ENCODE peak calls at places on chromosomes 4 and X, in five cellular contexts. V is glutamatergic neuron, M is AG10803, P is GM06990, E is progenitor cell of endocrine pancreas. S is an unnamed sample.

GRCh38 chrX:34658316-34658715 is 1.2 kb upstream of the TMEM47 start:
- DNase-seq in V (no peak), M (peak), P (no peak), E (no peak), S (no peak)

GRCh38 chr4:138035781-138036258 is 206.3 kb downstream of the SLC7A11 start:
- DNase-seq in V (no peak), M (peak), P (peak), E (no peak), S (peak)

GRCh38 chr4:112170451-112170993 is 25.3 kb downstream of the FAM241A start:
- DNase-seq in V (no peak), M (peak), P (no peak), E (no peak), S (peak)

GRCh38 chr4:36208884-36209473 is 35.3 kb downstream of the ARAP2 start:
- DNase-seq in V (no peak), M (no peak), P (peak), E (no peak), S (no peak)

GRCh38 chr4:174631901-174632758 is 109.8 kb upstream of the HPGD start:
- DNase-seq in V (no peak), M (peak), P (no peak), E (no peak), S (peak)

GRCh38 chrX:150731795-150732194 is 38.6 kb downstream of the MTMR1 start:
- DNase-seq in V (no peak), M (peak), P (no peak), E (no peak), S (no peak)

GRCh38 chrX:39599339-39599738 is 498.4 kb downstream of the BCOR start:
- DNase-seq in V (no peak), M (no peak), P (no peak), E (no peak), S (no peak)

GRCh38 chr4:80125252-80126177 is 52.5 kb upstream of the ANTXR2 start:
- DNase-seq in V (no peak), M (peak), P (no peak), E (no peak), S (peak)

GRCh38 chr4:81032174-81032551 is 1.7 kb downstream of the BMP3 start:
- DNase-seq in V (no peak), M (no peak), P (no peak), E (no peak), S (no peak)

GRCh38 chr4:3248811-3249661 is at the start of gene MSANTD1:
- DNase-seq in V (peak), M (peak), P (no peak), E (no peak), S (no peak)

GRCh38 chr4:153438916-153439756 is 27.0 kb upstream of the TMEM131L start:
- DNase-seq in V (no peak), M (no peak), P (peak), E (no peak), S (no peak)

GRCh38 chrX:155966876-155967275 is 30.6 kb upstream of the IL9R start:
- DNase-seq in V (peak), M (no peak), P (no peak), E (no peak), S (peak)

GRCh38 chr4:155885666-155886065 is 17.8 kb upstream of the TDO2 start:
- DNase-seq in V (no peak), M (no peak), P (no peak), E (no peak), S (no peak)

GRCh38 chr4:128570380-128570779 is 239.1 kb upstream of the JADE1 start:
- DNase-seq in V (no peak), M (peak), P (no peak), E (no peak), S (no peak)

GRCh38 chrX:79300821-79301220 is 66.3 kb downstream of the ITM2A start:
- DNase-seq in V (no peak), M (no peak), P (no peak), E (no peak), S (no peak)

GRCh38 chr4:16450031-16450430 is 223.8 kb upstream of the TAPT1 start:
- DNase-seq in V (no peak), M (no peak), P (no peak), E (no peak), S (no peak)

GRCh38 chr4:149801416-149801815 is 14.2 kb downstream of the IQCM start:
- DNase-seq in V (no peak), M (peak), P (no peak), E (no peak), S (no peak)

GRCh38 chr4:80787306-80787705 is 243.2 kb upstream of the BMP3 start:
- DNase-seq in V (no peak), M (no peak), P (no peak), E (no peak), S (no peak)

GRCh38 chrX:72309297-72310071 is 3.8 kb upstream of the CITED1 start:
- DNase-seq in V (no peak), M (no peak), P (no peak), E (no peak), S (no peak)

GRCh38 chr4:145278341-145279121 is 98.1 kb upstream of the OTUD4 start:
- DNase-seq in V (no peak), M (peak), P (peak), E (no peak), S (no peak)

DNA sequence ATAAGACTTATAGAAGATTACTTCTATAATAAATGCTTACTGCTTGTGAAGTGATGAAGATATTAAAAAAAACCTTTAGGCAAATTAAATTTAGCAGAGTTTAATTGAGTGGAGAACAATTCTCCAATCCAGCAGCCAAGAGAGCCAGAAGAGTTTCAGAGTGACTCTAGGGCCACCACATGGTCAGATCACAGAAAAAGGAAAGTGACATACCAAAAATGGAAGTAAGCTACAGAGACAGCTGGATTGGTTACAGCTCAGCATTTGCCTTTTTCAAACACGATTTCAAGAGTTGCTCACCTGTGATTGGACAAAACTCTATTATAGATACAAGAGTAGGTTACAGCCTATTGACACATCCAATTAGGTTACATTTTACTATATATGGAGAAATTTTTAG is 79.0 kb upstream of the TRAM1L1 start:
- DNase-seq in V (no peak), M (no peak), P (no peak), E (no peak), S (no peak)
- TF ChIP-seq CTCF in V (no peak), M (no peak), P (no peak), E (no peak), S (no peak)

GRCh38 chr4:103996059-103996458 is 276.3 kb upstream of the TACR3 start:
- DNase-seq in V (no peak), M (no peak), P (no peak), E (no peak), S (no peak)
- TF ChIP-seq CTCF in V (no peak), M (no peak), P (no peak), E (peak), S (no peak)

GRCh38 chrX:24150051-24150790 is 692 bp downstream of the ZFX start:
- DNase-seq in V (peak), M (peak), P (peak), E (peak), S (peak)
- TF ChIP-seq CTCF in V (peak), M (peak), P (peak), E (peak), S (peak)

GRCh38 chr4:8136972-8137710 is 21.5 kb downstream of the ABLIM2 start:
- DNase-seq in V (peak), M (no peak), P (no peak), E (no peak), S (no peak)
- TF ChIP-seq CTCF in V (no peak), M (no peak), P (no peak), E (no peak), S (no peak)

GRCh38 chr4:169094656-169095231 is 84.7 kb upstream of the CBR4 start:
- DNase-seq in V (no peak), M (no peak), P (no peak), E (no peak), S (no peak)

GRCh38 chr4:169096221-169096620 is 86.2 kb upstream of the CBR4 start:
- DNase-seq in V (no peak), M (peak), P (no peak), E (no peak), S (no peak)

GRCh38 chr4:169092889-169093522 is 83.0 kb upstream of the CBR4 start:
- DNase-seq in V (no peak), M (no peak), P (no peak), E (no peak), S (peak)

GRCh38 chr4:169089004-169089403 is 78.9 kb upstream of the CBR4 start:
- DNase-seq in V (no peak), M (no peak), P (no peak), E (no peak), S (no peak)

DNA sequence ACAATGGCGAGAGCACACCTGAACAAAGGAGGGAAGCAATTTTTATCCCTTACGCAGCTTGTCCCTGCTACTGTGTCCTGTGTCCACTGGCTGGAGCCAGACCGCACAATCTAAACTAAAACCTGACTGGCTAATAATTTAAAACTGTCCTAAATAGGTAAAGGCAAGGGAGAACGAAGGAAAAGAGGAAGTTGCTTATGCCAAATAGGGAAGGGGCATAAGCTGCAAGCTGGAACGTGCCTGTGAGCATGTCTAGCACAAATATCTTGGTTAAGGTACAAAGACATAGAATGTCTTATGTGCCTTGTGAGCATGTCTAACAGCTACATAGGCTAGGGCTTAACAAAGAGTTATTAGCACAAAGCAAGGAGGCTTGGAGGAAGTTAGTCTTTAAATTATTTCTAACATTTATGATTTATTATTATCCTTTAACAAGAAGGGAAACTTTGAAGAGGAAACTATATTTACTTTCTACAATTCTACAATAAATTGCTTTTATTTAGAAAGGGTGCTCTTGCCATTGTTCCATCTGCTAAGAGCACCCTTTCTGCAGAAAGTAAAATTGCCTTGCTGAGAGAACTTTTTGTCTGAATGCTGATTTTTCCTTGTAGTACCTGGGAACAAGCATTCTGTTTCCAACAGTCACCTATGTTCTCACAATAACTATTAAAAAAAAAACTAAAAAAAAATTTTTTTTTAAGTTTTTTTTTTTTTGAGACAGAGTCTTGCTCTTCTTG is 80.6 kb upstream of the CBR4 start:
- DNase-seq in V (no peak), M (no peak), P (no peak), E (no peak), S (no peak)
- TF ChIP-seq CTCF in V (no peak), M (no peak), P (no peak), E (no peak), S (no peak)

GRCh38 chr4:1318488-1319213 is 28.4 kb upstream of the UVSSA start:
- DNase-seq in V (no peak), M (no peak), P (no peak), E (no peak), S (no peak)
- TF ChIP-seq CTCF in V (peak), M (peak), P (peak), E (peak), S (peak)

GRCh38 chrX:28659269-28659668 is 72.0 kb downstream of the IL1RAPL1 start:
- DNase-seq in V (no peak), M (no peak), P (no peak), E (no peak), S (no peak)
- TF ChIP-seq CTCF in V (peak), M (no peak), P (peak), E (peak), S (peak)

S was measured in Calu3.